ENCODE peak calls at places on chromosome 3, in four cellular contexts. Z is Panc1, R is body of pancreas, T is cardiac fibroblast. N is an unnamed sample.

GRCh38 chr3:127000792-127001191 is 17.9 kb downstream of the PLXNA1 start:
- DNase-seq in T (no peak), Z (no peak), R (no peak), N (no peak)

GRCh38 chr3:23778451-23778850 is 27.3 kb upstream of the UBE2E1 start:
- DNase-seq in R (no peak), T (peak; percentile 70), Z (no peak), N (peak; percentile 68)

GRCh38 chr3:24160424-24160823 is 215.3 kb downstream of the NR1D2 start:
- DNase-seq in R (no peak), T (no peak), Z (no peak), N (peak; percentile 22)

GRCh38 chr3:108953210-108953609 is 469 bp downstream of the GUCA1C start:
- DNase-seq in Z (no peak), R (no peak), T (no peak), N (no peak)

GRCh38 chr3:69161587-69162196 is 39.3 kb upstream of the LMOD3 start:
- DNase-seq in Z (peak; percentile 51), R (peak; percentile 43), T (peak; percentile 73), N (peak; percentile 63)

GRCh38 chr3:108130705-108131104 is 39.9 kb upstream of the CD47 start:
- DNase-seq in T (peak; percentile 55), R (no peak), Z (no peak), N (peak; percentile 54)

GRCh38 chr3:126987129-126987528 is 4.2 kb downstream of the PLXNA1 start:
- DNase-seq in Z (no peak), T (no peak), R (no peak), N (no peak)

GRCh38 chr3:157868168-157868567 is 238.1 kb downstream of the SHOX2 start:
- DNase-seq in T (peak; percentile 55), R (no peak), Z (no peak), N (peak; percentile 85)

GRCh38 chr3:133479895-133480669 is 80.2 kb downstream of the BFSP2 start:
- DNase-seq in T (no peak), Z (no peak), R (peak; percentile 22), N (no peak)

GRCh38 chr3:42090973-42091731 is at the start of gene TRAK1:
- DNase-seq in T (peak; percentile 85), Z (no peak), R (no peak), N (peak; percentile 62)
- H3K4me3 ChIP-seq in T (no peak within 1 kb of the TSS), Z (no peak within 1 kb of the TSS), R (no peak within 1 kb of the TSS), N (no peak within 1 kb of the TSS)

GRCh38 chr3:115932807-115933206 is 309.5 kb downstream of the GAP43 start:
- DNase-seq in Z (no peak), T (no peak), R (no peak), N (no peak)
- TF ChIP-seq CTCF in Z (no peak), T (no peak), R (no peak), N (no peak)

GRCh38 chr3:51966941-51967383 is 292 bp downstream of the PCBP4 start:
- DNase-seq in Z (no peak), T (no peak), R (peak; percentile 35), N (no peak)
- H3K4me3 ChIP-seq in Z (peak overlapping the region; percentile 58), T (peak overlapping the region; percentile 67), R (no peak overlapping the region), N (peak overlapping the region; percentile 62)

GRCh38 chr3:31210068-31210650 is 315.7 kb upstream of the GADL1 start:
- DNase-seq in R (no peak), Z (no peak), T (peak; percentile 14), N (no peak)
- TF ChIP-seq CTCF in R (no peak), Z (no peak), T (no peak), N (peak; percentile 12)

N was measured in fibroblast of mammary gland.